ENCODE peak calls at places on chromosomes 6 and 20, in five cellular contexts. H, I, N, S and J are unnamed samples.

GRCh38 chr6:148385379-148385778 is 42.7 kb downstream of the SASH1 start:
- DNase-seq in H (no peak), N (no peak), S (no peak), I (no peak), J (no peak)

GRCh38 chr20:7094438-7094997 is 327.0 kb downstream of the BMP2 start:
- DNase-seq in H (no peak), N (no peak), S (no peak), I (no peak), J (peak; percentile 43)

GRCh38 chr6:167794386-167795157 is 32.1 kb upstream of the AFDN start:
- DNase-seq in H (no peak), S (peak; percentile 19), N (no peak), I (no peak), J (no peak)

GRCh38 chr6:163837681-163838431 is 423.3 kb downstream of the QKI start:
- DNase-seq in I (no peak), H (peak; percentile 19), N (no peak), S (no peak), J (no peak)

GRCh38 chr6:16230953-16231352 is 7.4 kb upstream of the GMPR start:
- DNase-seq in S (no peak), H (no peak), N (no peak), I (no peak), J (no peak)

GRCh38 chr20:818001-818664 is 15.4 kb upstream of the FAM110A start:
- DNase-seq in I (no peak), S (no peak), N (no peak), H (no peak), J (no peak)

GRCh38 chr6:151082079-151082478 is 157.7 kb upstream of the AKAP12 start:
- DNase-seq in N (no peak), I (no peak), S (no peak), H (no peak), J (no peak)

GRCh38 chr6:10248378-10248843 is 166.5 kb downstream of the TFAP2A start:
- DNase-seq in N (no peak), H (no peak), S (no peak), I (no peak), J (peak; percentile 23)

GRCh38 chr6:11392778-11393507 is 144.6 kb upstream of the TMEM170B start:
- DNase-seq in H (peak; percentile 38), S (no peak), N (no peak), I (no peak), J (no peak)

DNA sequence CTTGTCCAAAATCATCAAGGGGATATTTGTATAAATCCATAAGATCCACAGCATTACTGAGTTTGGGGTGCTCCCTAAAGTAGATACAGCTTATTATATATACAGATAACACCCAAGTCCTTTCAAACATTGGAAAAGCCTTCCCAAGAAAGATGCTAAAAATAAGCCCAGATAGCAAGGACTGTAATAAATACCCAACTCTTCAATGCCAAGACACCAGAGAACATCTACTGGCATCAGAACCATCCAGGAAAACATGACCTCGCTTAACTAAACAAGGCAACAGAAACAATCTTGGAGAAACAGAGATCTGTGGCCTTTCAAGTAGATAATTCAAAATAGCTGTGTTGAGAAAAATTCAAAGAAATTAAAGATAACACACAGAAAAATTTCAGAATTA is 761.4 kb downstream of the GRIK2 start:
- DNase-seq in H (no peak), I (no peak), N (no peak), S (no peak), J (no peak)
- H3K36me3 ChIP-seq in H (no peaks in the 10 kb centered on the region), I (no peaks in the 10 kb centered on the region), N (no peaks in the 10 kb centered on the region), S (no peaks in the 10 kb centered on the region), J (no peaks in the 10 kb centered on the region)

DNA sequence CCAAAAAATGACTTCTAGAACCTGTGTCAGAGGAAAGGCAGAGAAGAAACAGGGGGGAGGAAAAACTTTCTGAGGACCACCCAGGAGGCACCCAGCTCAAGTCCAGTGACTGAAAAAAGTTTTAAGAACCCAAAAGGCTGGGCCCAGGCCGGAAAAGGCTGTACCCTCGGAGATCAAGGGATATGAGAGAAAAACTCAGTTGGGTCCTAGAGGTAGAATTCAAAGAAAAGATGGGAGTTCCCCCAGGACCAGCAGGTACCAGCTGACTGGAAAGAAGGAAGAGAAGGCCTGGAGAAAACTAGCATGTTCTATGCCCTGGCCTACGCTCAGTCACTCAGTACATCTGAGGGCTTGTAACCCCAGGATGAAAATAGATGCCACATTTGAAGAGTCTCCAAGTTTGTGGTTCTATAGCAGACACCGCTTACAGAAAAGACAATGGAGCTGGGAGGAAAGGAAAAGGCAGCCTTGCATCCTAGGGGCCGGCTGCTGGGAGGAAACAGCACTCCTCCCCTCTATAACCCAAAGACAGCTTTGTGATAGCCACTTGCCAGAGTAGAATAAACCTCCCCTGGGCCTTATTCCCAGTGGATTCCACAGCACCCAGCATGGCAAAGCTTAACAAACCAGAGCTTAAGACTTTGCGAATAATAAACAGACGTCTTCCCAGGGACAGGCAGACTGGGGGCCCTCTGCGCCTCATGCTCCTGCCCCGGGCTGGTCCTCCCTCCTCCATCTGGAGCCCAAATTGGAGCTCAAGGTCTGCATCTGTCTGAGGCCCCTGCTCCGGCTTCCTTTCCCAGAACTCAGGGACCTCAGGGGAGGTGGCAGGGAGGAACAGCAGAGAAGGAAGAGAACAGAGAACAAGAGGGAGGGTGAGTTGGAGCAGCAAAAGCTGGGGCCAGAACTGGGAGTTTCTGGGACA is 8.9 kb upstream of the TAF8 start:
- DNase-seq in S (no peak), H (no peak), I (no peak), N (no peak), J (no peak)
- H3K4me1 ChIP-seq in S (peaks cover 4% of the 10 kb centered on the region), H (peaks cover 3% of the 10 kb centered on the region), I (peaks cover 56% of the 10 kb centered on the region), N (peaks cover 31% of the 10 kb centered on the region), J (peaks cover 21% of the 10 kb centered on the region)

GRCh38 chr20:35454881-35455609 is at the start of gene CEP250:
- DNase-seq in S (peak; percentile 92), I (peak; percentile 97), H (peak; percentile 92), N (peak; percentile 90), J (peak; percentile 96)
- H3K9me3 ChIP-seq in S (no peaks in the 10 kb centered on the region), I (no peaks in the 10 kb centered on the region), H (no peaks in the 10 kb centered on the region), N (no peaks in the 10 kb centered on the region), J (no peaks in the 10 kb centered on the region)

DNA sequence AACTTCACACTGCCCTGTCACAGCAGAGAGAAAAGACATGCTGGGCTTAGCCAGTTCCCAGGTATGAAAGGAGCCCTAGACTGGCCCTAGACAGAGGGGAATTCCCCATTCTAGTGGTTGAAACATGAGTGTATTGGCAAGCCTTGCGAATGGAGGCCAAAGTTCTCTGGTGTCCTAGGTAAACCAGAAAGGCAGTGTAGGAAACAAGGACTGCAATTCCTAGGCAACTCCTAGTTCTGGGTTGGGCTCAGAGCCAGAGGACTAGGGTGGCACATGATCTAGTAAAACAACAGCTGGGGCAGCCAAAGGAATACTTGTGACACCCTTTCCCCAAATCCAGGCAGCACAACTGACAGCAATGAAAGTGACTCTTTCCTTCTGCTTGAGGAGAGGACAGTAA is 265.0 kb upstream of the EPHA7 start:
- DNase-seq in H (no peak), I (no peak), N (no peak), S (no peak), J (no peak)
- H3K36me3 ChIP-seq in H (no peaks in the 10 kb centered on the region), I (no peaks in the 10 kb centered on the region), N (no peaks in the 10 kb centered on the region), S (no peaks in the 10 kb centered on the region), J (no peaks in the 10 kb centered on the region)

GRCh38 chr20:31770243-31770642 is 31.2 kb downstream of the TPX2 start:
- DNase-seq in I (no peak), H (no peak), S (no peak), N (no peak), J (no peak)
- H3K4me1 ChIP-seq in I (no peaks in the 10 kb centered on the region), H (no peaks in the 10 kb centered on the region), S (no peaks in the 10 kb centered on the region), N (no peaks in the 10 kb centered on the region), J (no peaks in the 10 kb centered on the region)

GRCh38 chr6:21856844-21857243 is 263.3 kb downstream of the SOX4 start:
- DNase-seq in I (no peak), N (no peak), H (no peak), S (no peak), J (no peak)

GRCh38 chr6:21864211-21864610 is 270.7 kb downstream of the SOX4 start:
- DNase-seq in I (no peak), N (no peak), S (no peak), H (no peak), J (no peak)

GRCh38 chr6:21859193-21859735 is 265.7 kb downstream of the SOX4 start:
- DNase-seq in I (no peak), N (no peak), H (no peak), S (no peak), J (no peak)

GRCh38 chr6:21856096-21856825 is 262.7 kb downstream of the SOX4 start:
- DNase-seq in S (no peak), H (no peak), I (no peak), N (no peak), J (no peak)

GRCh38 chr6:21861942-21862341 is 268.4 kb downstream of the SOX4 start:
- DNase-seq in N (no peak), S (no peak), H (no peak), I (no peak), J (no peak)
- H3K9me3 ChIP-seq in N (no peaks in the 10 kb centered on the region), S (no peaks in the 10 kb centered on the region), H (no peaks in the 10 kb centered on the region), I (no peaks in the 10 kb centered on the region), J (no peaks in the 10 kb centered on the region)